ENCODE peak calls at places on chromosomes 13 and 19, in seven cellular contexts. U is activated CD4-positive, alpha-beta T cell treated with anti-CD3 and anti-CD28 coated beads, Interleukin-2, amount 10 ng/mL, durations not matched to agents 7 days and 5 days; P is iris pigment epithelial cell; E is K562; B is T-helper 17 cell; L is foreskin melanocyte; O is activated CD4-positive, CD25-positive, alpha-beta regulatory T cell. W is an unnamed sample.

GRCh38 chr19:18311495-18311894 is 11.4 kb downstream of the LSM4 start:
- DNase-seq in E (no peak), B (no peak), L (no peak), P (no peak), O (no peak), U (no peak), W (no peak)

GRCh38 chr19:50280983-50281382 is 48.2 kb downstream of the KCNC3 start:
- DNase-seq in P (no peak), E (no peak), B (no peak), L (no peak), U (no peak), O (no peak), W (no peak)

GRCh38 chr13:94712287-94712811 is at the start of gene SOX21:
- DNase-seq in U (no peak), P (no peak), L (no peak), O (no peak), E (no peak), B (no peak), W (no peak)

GRCh38 chr13:79528759-79529191 is 47.8 kb downstream of the NDFIP2 start:
- DNase-seq in B (no peak), E (no peak), L (no peak), O (no peak), P (peak), U (no peak), W (no peak)

GRCh38 chr19:13896227-13896626 is 9.7 kb downstream of the BRME1 start:
- DNase-seq in E (no peak), U (no peak), O (no peak), B (no peak), P (no peak), L (no peak), W (no peak)

GRCh38 chr19:44809856-44810554 is 1.1 kb downstream of the BCAM start:
- DNase-seq in U (no peak), L (no peak), B (no peak), P (no peak), O (no peak), E (no peak), W (no peak)

GRCh38 chr19:19602136-19602712 is 16.3 kb downstream of the PBX4 start:
- DNase-seq in B (no peak), O (no peak), U (peak), P (no peak), E (no peak), L (no peak), W (no peak)

GRCh38 chr19:14516048-14516534 is 2.1 kb downstream of the DNAJB1 start:
- DNase-seq in L (no peak), O (no peak), P (no peak), U (no peak), E (no peak), B (no peak), W (no peak)

GRCh38 chr13:76790519-76791289 is 95.5 kb downstream of the KCTD12 start:
- DNase-seq in P (no peak), L (no peak), E (no peak), B (no peak), O (no peak), U (no peak), W (no peak)

GRCh38 chr19:1923319-1923718 is 17.7 kb upstream of the CSNK1G2 start:
- DNase-seq in L (no peak), B (no peak), E (no peak), P (no peak), O (no peak), U (peak), W (peak)

GRCh38 chr13:76350399-76350798 is 535.8 kb downstream of the KCTD12 start:
- DNase-seq in O (no peak), U (no peak), L (no peak), P (peak), B (no peak), E (no peak), W (no peak)

GRCh38 chr13:77330009-77330471 is 3.1 kb upstream of the MYCBP2 start:
- DNase-seq in O (no peak), E (no peak), L (peak), P (peak), B (no peak), U (no peak), W (no peak)

GRCh38 chr13:31803327-31803726 is 64.0 kb downstream of the RXFP2 start:
- DNase-seq in L (no peak), B (no peak), O (no peak), U (no peak), P (no peak), E (no peak), W (no peak)

GRCh38 chr13:25473864-25474263 is 102.1 kb downstream of the ATP8A2 start:
- DNase-seq in O (no peak), L (no peak), B (no peak), P (peak), U (no peak), E (no peak), W (no peak)

GRCh38 chr13:50572129-50572528 is 271.4 kb downstream of the DLEU7 start:
- DNase-seq in L (no peak), O (no peak), E (no peak), B (no peak), P (no peak), U (no peak), W (no peak)

GRCh38 chr19:17616961-17617806 is 61.7 kb downstream of the COLGALT1 start:
- DNase-seq in U (no peak), B (no peak), P (peak), O (no peak), E (peak), L (no peak), W (peak)

GRCh38 chr13:47117268-47117667 is 220.4 kb upstream of the HTR2A start:
- DNase-seq in P (peak), O (no peak), U (no peak), E (no peak), B (no peak), L (no peak), W (no peak)

GRCh38 chr19:39411006-39411831 is 1.2 kb upstream of the PLEKHG2 start:
- DNase-seq in E (no peak), L (no peak), P (peak), O (no peak), U (peak), B (no peak), W (no peak)

GRCh38 chr13:67877031-67877430 is 646.9 kb upstream of the PCDH9 start:
- DNase-seq in L (no peak), O (no peak), E (no peak), P (no peak), B (no peak), U (no peak), W (no peak)

GRCh38 chr19:33376423-33376822 is 2.9 kb downstream of the CEBPG start:
- DNase-seq in E (no peak), B (no peak), U (no peak), L (no peak), P (peak), O (no peak), W (no peak)

GRCh38 chr19:52022193-52022592 is 6.0 kb downstream of the ZNF614 start:
- DNase-seq in U (no peak), B (no peak), P (no peak), L (no peak), O (no peak), E (no peak), W (no peak)

GRCh38 chr19:31253816-31254551 is 95.3 kb downstream of the TSHZ3 start:
- DNase-seq in E (no peak), U (no peak), B (no peak), O (no peak), P (peak), L (no peak), W (no peak)

GRCh38 chr13:73849292-73849691 is 284.9 kb downstream of the KLF12 start:
- DNase-seq in L (peak), P (peak), B (no peak), U (peak), O (no peak), E (no peak), W (peak)

GRCh38 chr19:29576761-29577661 is 29.1 kb upstream of the POP4 start:
- DNase-seq in P (no peak), O (no peak), B (no peak), L (no peak), E (no peak), U (no peak), W (no peak)

GRCh38 chr19:21065336-21065735 is 16.7 kb upstream of the ZNF714 start:
- DNase-seq in E (no peak), U (no peak), P (no peak), B (no peak), O (no peak), L (no peak), W (no peak)

GRCh38 chr19:17448190-17448967 is at the start of gene TMEM221:
- DNase-seq in B (peak), U (peak), L (peak), P (no peak), O (no peak), E (peak), W (peak)

GRCh38 chr13:101309014-101309619 is 107.2 kb downstream of the NALCN start:
- DNase-seq in O (no peak), L (no peak), P (peak), E (no peak), U (no peak), B (no peak), W (no peak)

GRCh38 chr19:10006335-10006708 is 4.0 kb downstream of the COL5A3 start:
- DNase-seq in O (no peak), B (no peak), U (no peak), E (no peak), P (peak), L (no peak), W (no peak)

GRCh38 chr13:23506821-23507210 is 63.4 kb upstream of the TNFRSF19 start:
- DNase-seq in O (no peak), U (no peak), E (no peak), L (no peak), B (no peak), P (peak), W (no peak)

GRCh38 chr13:44292545-44292944 is 81.1 kb upstream of the SERP2 start:
- DNase-seq in E (no peak), P (no peak), B (no peak), O (no peak), U (no peak), L (no peak), W (no peak)

GRCh38 chr13:112236539-112237197 is 139.5 kb upstream of the SPACA7 start:
- DNase-seq in U (no peak), E (no peak), O (no peak), L (no peak), B (no peak), P (no peak), W (no peak)

GRCh38 chr19:34220472-34221063 is 33.8 kb upstream of the GARRE1 start:
- DNase-seq in B (peak), O (peak), U (peak), P (peak), E (peak), L (no peak), W (peak)

GRCh38 chr13:45391926-45392325 is 26.2 kb downstream of the SLC25A30 start:
- DNase-seq in O (no peak), U (no peak), B (no peak), L (no peak), E (no peak), P (no peak), W (no peak)

GRCh38 chr13:77048592-77048991 is 21.6 kb upstream of the FBXL3 start:
- DNase-seq in L (no peak), B (no peak), U (no peak), O (no peak), P (no peak), E (no peak), W (no peak)

GRCh38 chr13:38670627-38671026 is 16.2 kb upstream of the FREM2 start:
- DNase-seq in B (no peak), L (no peak), E (no peak), P (peak), U (no peak), O (no peak), W (no peak)

GRCh38 chr19:11986754-11987153 is 21.9 kb downstream of the ZNF763 start:
- DNase-seq in L (no peak), U (no peak), B (no peak), P (no peak), E (no peak), O (no peak), W (no peak)

GRCh38 chr13:66774046-66774445 is 456.1 kb downstream of the PCDH9 start:
- DNase-seq in P (no peak), L (no peak), B (no peak), U (no peak), O (no peak), E (no peak), W (no peak)

GRCh38 chr13:112725346-112726017 is 35.6 kb downstream of the ATP11A start:
- DNase-seq in E (no peak), B (no peak), L (no peak), O (no peak), P (no peak), U (peak), W (no peak)

GRCh38 chr19:39499082-39499642 is 415 bp downstream of the DLL3 start:
- DNase-seq in E (no peak), U (no peak), L (no peak), O (no peak), P (peak), B (no peak), W (peak)

W was measured in NAMALWA.